ENCODE peak calls at places on chromosomes 11 and 22, in seven cellular contexts. D is IMR-90, L is prostate gland, E is HCEC 1CT, I is left cardiac atrium, F is NCI-H774, K is T-helper 2 cell. O is an unnamed sample.

GRCh38 chr11:44950036-44950624 is 553 bp downstream of the TP53I11 start:
- DNase-seq in D (no peak), L (peak), E (no peak), I (peak), F (peak), K (peak), O (peak)

GRCh38 chr11:9594267-9595046 is 21.0 kb downstream of the WEE1 start:
- DNase-seq in D (peak), L (no peak), E (no peak), I (no peak), F (no peak), K (no peak), O (no peak)

GRCh38 chr11:122099345-122100045 is 16.5 kb downstream of the BLID start:
- DNase-seq in D (peak), L (peak), E (peak), I (no peak), F (no peak), K (no peak), O (peak)

GRCh38 chr11:109939176-109939810 is 153.9 kb upstream of the ZC3H12C start:
- DNase-seq in D (peak), L (peak), E (peak), I (no peak), F (peak), K (no peak), O (peak)

GRCh38 chr22:25067851-25068421 is 115.4 kb downstream of the KIAA1671 start:
- DNase-seq in D (no peak), L (no peak), E (no peak), I (peak), F (no peak), K (peak), O (peak)

GRCh38 chr22:20001082-20001638 is 15.5 kb downstream of the ARVCF start:
- DNase-seq in D (peak), L (no peak), E (no peak), I (no peak), F (no peak), K (no peak), O (no peak)

GRCh38 chr11:66056541-66056940 is 4.4 kb downstream of the SF3B2 start:
- DNase-seq in D (no peak), L (no peak), E (no peak), I (no peak), F (no peak), K (no peak), O (no peak)

GRCh38 chr11:57324154-57324885 is 432 bp downstream of the TNKS1BP1 start:
- DNase-seq in D (peak), L (peak), E (peak), I (peak), F (no peak), K (no peak), O (peak)

GRCh38 chr22:22691716-22692701 is 47.6 kb downstream of the GGTLC2 start:
- DNase-seq in D (no peak), L (no peak), E (peak), I (no peak), F (no peak), K (no peak), O (no peak)

GRCh38 chr22:23720855-23721254 is 30.0 kb downstream of the RGL4 start:
- DNase-seq in D (no peak), L (no peak), E (no peak), I (no peak), F (no peak), K (no peak), O (no peak)

GRCh38 chr22:26182723-26183122 is 13.5 kb downstream of the SEZ6L start:
- DNase-seq in D (no peak), L (no peak), E (no peak), I (no peak), F (no peak), K (no peak), O (no peak)

GRCh38 chr11:102390667-102391449 is 43.8 kb downstream of the BIRC2 start:
- DNase-seq in D (peak), L (peak), E (peak), I (peak), F (peak), K (peak), O (peak)

GRCh38 chr11:6378695-6378989 is 11.6 kb upstream of the SMPD1 start:
- DNase-seq in D (no peak), L (no peak), E (no peak), I (no peak), F (no peak), K (no peak), O (no peak)

GRCh38 chr22:23237201-23237798 is 57.0 kb downstream of the BCR start:
- DNase-seq in D (peak), L (no peak), E (no peak), I (peak), F (peak), K (no peak), O (peak)

GRCh38 chr11:65316979-65317786 is 2.5 kb downstream of the CDC42EP2 start:
- DNase-seq in D (peak), L (peak), E (peak), I (peak), F (peak), K (no peak), O (peak)

GRCh38 chr11:117837070-117837776 is 12.7 kb upstream of the FXYD2 start:
- DNase-seq in D (no peak), L (no peak), E (no peak), I (peak), F (no peak), K (no peak), O (no peak)